ENCODE peak calls at places on chromosome 19, in eight cellular contexts. T is activated CD4-positive, alpha-beta T cell treated with anti-CD3 and anti-CD28 coated beads, Interleukin-2, amount 50 U/mL, for 24 hours; V is left colon; C is NCI-H1048; A is WTC11; Y is fibroblast of the conjunctiva; P is neural progenitor cell; F is activated B cell treated with CpG ODN at 0.5 μM for 24 hours. O is an unnamed sample.

GRCh38 chr19:33547676-33548075 is 26.1 kb upstream of the PEPD start:
- DNase-seq in T (no peak), V (no peak), C (no peak), A (no peak), Y (no peak), P (no peak), F (no peak), O (no peak)

GRCh38 chr19:48873476-48874308 is 1.5 kb downstream of the PPP1R15A start:
- DNase-seq in T (no peak), V (no peak), C (no peak), A (no peak), Y (no peak), P (peak; percentile 0), F (no peak), O (no peak)

GRCh38 chr19:18021121-18021755 is 13.3 kb downstream of the ARRDC2 start:
- DNase-seq in T (no peak), V (peak; percentile 83), C (no peak), A (no peak), Y (no peak), P (no peak), F (peak; percentile 68), O (no peak)

GRCh38 chr19:4971424-4971793 is 2.5 kb downstream of the KDM4B start:
- DNase-seq in T (no peak), V (peak; percentile 70), C (no peak), A (peak; percentile 72), Y (no peak), P (no peak), F (no peak), O (peak; percentile 37)

GRCh38 chr19:38831142-38831605 is 420 bp downstream of the ECH1 start:
- DNase-seq in T (no peak), V (peak; percentile 84), C (no peak), A (peak; percentile 43), Y (peak; percentile 73), P (peak; percentile 56), F (no peak), O (peak; percentile 64)

GRCh38 chr19:31693131-31693700 is 344.0 kb upstream of the TSHZ3 start:
- DNase-seq in T (no peak), V (no peak), C (no peak), A (peak; percentile 42), Y (no peak), P (no peak), F (no peak), O (no peak)

GRCh38 chr19:7528192-7528519 is 5.7 kb downstream of the MCOLN1 start:
- DNase-seq in T (no peak), V (no peak), C (no peak), A (no peak), Y (no peak), P (no peak), F (no peak), O (no peak)

GRCh38 chr19:289651-290538 is 1.3 kb downstream of the PLPP2 start:
- DNase-seq in T (no peak), V (peak; percentile 87), C (peak; percentile 75), A (peak; percentile 70), Y (no peak), P (no peak), F (no peak), O (peak; percentile 87)

GRCh38 chr19:15195987-15196682 is 4.7 kb downstream of the NOTCH3 start:
- DNase-seq in T (no peak), V (peak; percentile 77), C (peak; percentile 57), A (peak; percentile 97), Y (no peak), P (peak; percentile 70), F (no peak), O (peak; percentile 83)

GRCh38 chr19:34023381-34023780 is 148.9 kb upstream of the LSM14A start:
- DNase-seq in T (no peak), V (no peak), C (no peak), A (no peak), Y (no peak), P (no peak), F (no peak), O (no peak)

GRCh38 chr19:18294467-18294864 is 13.0 kb upstream of the JUND start:
- DNase-seq in T (peak; percentile 82), V (no peak), C (no peak), A (peak; percentile 48), Y (no peak), P (peak; percentile 50), F (peak; percentile 74), O (peak; percentile 37)

GRCh38 chr19:584240-585001 is 5.3 kb upstream of the HCN2 start:
- DNase-seq in T (peak; percentile 39), V (no peak), C (peak; percentile 27), A (peak; percentile 87), Y (no peak), P (peak; percentile 82), F (peak; percentile 72), O (peak; percentile 49)

GRCh38 chr19:39070888-39071287 is 13.3 kb upstream of the ACP7 start:
- DNase-seq in T (no peak), V (no peak), C (no peak), A (no peak), Y (no peak), P (no peak), F (no peak), O (no peak)

GRCh38 chr19:14072535-14073231 is at the start of gene MISP3:
- DNase-seq in T (no peak), V (peak; percentile 87), C (no peak), A (no peak), Y (no peak), P (peak; percentile 70), F (peak; percentile 40), O (peak; percentile 45)

GRCh38 chr19:33462112-33462726 is 59.4 kb downstream of the PEPD start:
- DNase-seq in T (no peak), V (peak; percentile 10), C (no peak), A (no peak), Y (no peak), P (no peak), F (no peak), O (peak; percentile 38)

GRCh38 chr19:39830406-39830805 is 3.6 kb downstream of the DYRK1B start:
- DNase-seq in T (no peak), V (no peak), C (no peak), A (no peak), Y (no peak), P (no peak), F (no peak), O (no peak)

GRCh38 chr19:7596191-7596937 is 701 bp downstream of the CAMSAP3 start:
- DNase-seq in T (no peak), V (no peak), C (no peak), A (no peak), Y (no peak), P (peak; percentile 42), F (no peak), O (no peak)

GRCh38 chr19:17136026-17136425 is 60.4 kb downstream of the MYO9B start:
- DNase-seq in T (no peak), V (no peak), C (no peak), A (peak; percentile 29), Y (no peak), P (peak; percentile 20), F (no peak), O (no peak)

GRCh38 chr19:30693179-30693578 is 321.0 kb downstream of the ZNF536 start:
- DNase-seq in T (no peak), V (no peak), C (no peak), A (no peak), Y (no peak), P (no peak), F (no peak), O (no peak)

GRCh38 chr19:41701401-41702075 is 6.9 kb upstream of the CEACAM5 start:
- DNase-seq in T (no peak), V (peak; percentile 27), C (no peak), A (peak; percentile 73), Y (no peak), P (no peak), F (no peak), O (no peak)

GRCh38 chr19:3665681-3666544 is 34.4 kb downstream of the PIP5K1C start:
- DNase-seq in T (peak; percentile 62), V (no peak), C (no peak), A (peak; percentile 81), Y (no peak), P (peak; percentile 66), F (peak; percentile 83), O (peak; percentile 23)

GRCh38 chr19:11378319-11379189 is 4.1 kb downstream of the SWSAP1 start:
- DNase-seq in T (no peak), V (no peak), C (no peak), A (peak; percentile 77), Y (peak; percentile 57), P (peak; percentile 88), F (no peak), O (peak; percentile 2)

GRCh38 chr19:53132231-53132991 is at the start of gene ZNF415:
- DNase-seq in T (peak; percentile 18), V (peak; percentile 84), C (peak; percentile 75), A (peak; percentile 91), Y (peak; percentile 45), P (peak; percentile 96), F (peak; percentile 62), O (peak; percentile 69)

GRCh38 chr19:18437481-18438330 is at the start of gene ISYNA1:
- DNase-seq in T (no peak), V (no peak), C (no peak), A (peak; percentile 74), Y (no peak), P (peak; percentile 85), F (no peak), O (peak; percentile 58)

O was measured in NCI-H345.